ENCODE peak calls at places on chromosome X, in six cellular contexts. One of them, this sample, is unnamed.

GRCh38 chrX:38181357-38181756 is 39.3 kb downstream of the SRPX start:
- DNase-seq in RPMI7951: no peak
- DNase-seq in MM.1S: no peak
- DNase-seq in C1 segment of cervical spinal cord: no peak
- DNase-seq in A549: no peak
- DNase-seq in Peyer's patch: no peak
- DNase-seq in this sample: no peak

GRCh38 chrX:52504551-52504950 is 8.9 kb downstream of the XAGE1A start:
- DNase-seq in C1 segment of cervical spinal cord: no peak
- DNase-seq in RPMI7951: no peak
- DNase-seq in A549: no peak
- DNase-seq in MM.1S: no peak
- DNase-seq in Peyer's patch: no peak
- DNase-seq in this sample: no peak

GRCh38 chrX:96713303-96713702 is 28.7 kb downstream of the DIAPH2 start:
- DNase-seq in C1 segment of cervical spinal cord: no peak
- DNase-seq in A549: peak
- DNase-seq in Peyer's patch: no peak
- DNase-seq in RPMI7951: no peak
- DNase-seq in MM.1S: no peak
- DNase-seq in this sample: no peak

GRCh38 chrX:7706032-7706431 is 136.9 kb upstream of the VCX start:
- DNase-seq in Peyer's patch: no peak
- DNase-seq in C1 segment of cervical spinal cord: no peak
- DNase-seq in RPMI7951: no peak
- DNase-seq in MM.1S: peak
- DNase-seq in A549: peak
- DNase-seq in this sample: no peak

GRCh38 chrX:338281-338835 is 19.8 kb upstream of the GTPBP6 start:
- DNase-seq in Peyer's patch: no peak
- DNase-seq in RPMI7951: no peak
- DNase-seq in MM.1S: no peak
- DNase-seq in C1 segment of cervical spinal cord: no peak
- DNase-seq in A549: no peak
- DNase-seq in this sample: no peak

GRCh38 chrX:54171091-54171490 is 12.0 kb downstream of the FAM120C start:
- DNase-seq in C1 segment of cervical spinal cord: no peak
- DNase-seq in RPMI7951: no peak
- DNase-seq in Peyer's patch: no peak
- DNase-seq in A549: no peak
- DNase-seq in MM.1S: no peak
- DNase-seq in this sample: no peak

GRCh38 chrX:928606-929005 is 283.8 kb downstream of the CRLF2 start:
- DNase-seq in MM.1S: no peak
- DNase-seq in RPMI7951: no peak
- DNase-seq in A549: no peak
- DNase-seq in C1 segment of cervical spinal cord: no peak
- DNase-seq in Peyer's patch: no peak
- DNase-seq in this sample: no peak

GRCh38 chrX:109856974-109857373 is 123.9 kb upstream of the ACSL4 start:
- DNase-seq in MM.1S: peak
- DNase-seq in RPMI7951: no peak
- DNase-seq in C1 segment of cervical spinal cord: no peak
- DNase-seq in Peyer's patch: no peak
- DNase-seq in A549: peak
- DNase-seq in this sample: no peak

GRCh38 chrX:31420711-31421151 is 348.9 kb upstream of the FTHL17 start:
- DNase-seq in MM.1S: no peak
- DNase-seq in RPMI7951: no peak
- DNase-seq in C1 segment of cervical spinal cord: no peak
- DNase-seq in A549: no peak
- DNase-seq in Peyer's patch: no peak
- DNase-seq in this sample: no peak

GRCh38 chrX:119635799-119636198 is 29.6 kb upstream of the NKRF start:
- DNase-seq in A549: no peak
- DNase-seq in C1 segment of cervical spinal cord: no peak
- DNase-seq in Peyer's patch: no peak
- DNase-seq in MM.1S: no peak
- DNase-seq in RPMI7951: no peak
- DNase-seq in this sample: no peak

GRCh38 chrX:2703991-2704369 is 12.9 kb downstream of the CD99 start:
- DNase-seq in C1 segment of cervical spinal cord: no peak
- DNase-seq in RPMI7951: no peak
- DNase-seq in MM.1S: no peak
- DNase-seq in A549: no peak
- DNase-seq in Peyer's patch: no peak
- DNase-seq in this sample: no peak

GRCh38 chrX:45309096-45309495 is 108.4 kb upstream of the DIPK2B start:
- DNase-seq in Peyer's patch: no peak
- DNase-seq in RPMI7951: peak
- DNase-seq in A549: no peak
- DNase-seq in C1 segment of cervical spinal cord: no peak
- DNase-seq in MM.1S: no peak
- DNase-seq in this sample: no peak

GRCh38 chrX:49879656-49880277 is 483 bp downstream of the USP27X start:
- DNase-seq in A549: no peak
- DNase-seq in C1 segment of cervical spinal cord: no peak
- DNase-seq in RPMI7951: peak
- DNase-seq in MM.1S: no peak
- DNase-seq in Peyer's patch: no peak
- DNase-seq in this sample: no peak

GRCh38 chrX:148146121-148146520 is 165.0 kb downstream of the FMR1NB start:
- DNase-seq in MM.1S: no peak
- DNase-seq in Peyer's patch: no peak
- DNase-seq in A549: no peak
- DNase-seq in RPMI7951: no peak
- DNase-seq in C1 segment of cervical spinal cord: no peak
- DNase-seq in this sample: no peak

GRCh38 chrX:82748901-82749505 is 759.1 kb upstream of the POU3F4 start:
- DNase-seq in Peyer's patch: no peak
- DNase-seq in C1 segment of cervical spinal cord: no peak
- DNase-seq in MM.1S: no peak
- DNase-seq in A549: no peak
- DNase-seq in RPMI7951: peak
- DNase-seq in this sample: no peak

GRCh38 chrX:114127411-114128025 is 456.4 kb upstream of the HTR2C start:
- DNase-seq in C1 segment of cervical spinal cord: no peak
- DNase-seq in Peyer's patch: no peak
- DNase-seq in RPMI7951: no peak
- DNase-seq in MM.1S: no peak
- DNase-seq in A549: no peak
- DNase-seq in this sample: no peak

GRCh38 chrX:47191331-47191730 is 2.3 kb upstream of the UBA1 start:
- DNase-seq in C1 segment of cervical spinal cord: no peak
- DNase-seq in MM.1S: peak
- DNase-seq in A549: no peak
- DNase-seq in RPMI7951: peak
- DNase-seq in Peyer's patch: peak
- DNase-seq in this sample: no peak

GRCh38 chrX:119682019-119682989 is 10.7 kb downstream of the SEPTIN6 start:
- DNase-seq in Peyer's patch: peak
- DNase-seq in RPMI7951: no peak
- DNase-seq in MM.1S: peak
- DNase-seq in C1 segment of cervical spinal cord: no peak
- DNase-seq in A549: no peak
- DNase-seq in this sample: no peak

GRCh38 chrX:123077671-123078070 is 106.4 kb upstream of the GRIA3 start:
- DNase-seq in C1 segment of cervical spinal cord: no peak
- DNase-seq in Peyer's patch: no peak
- DNase-seq in MM.1S: no peak
- DNase-seq in RPMI7951: no peak
- DNase-seq in A549: no peak
- DNase-seq in this sample: no peak

GRCh38 chrX:131841496-131842410 is 181.3 kb upstream of the STK26 start:
- DNase-seq in RPMI7951: peak
- DNase-seq in A549: peak
- DNase-seq in C1 segment of cervical spinal cord: peak
- DNase-seq in Peyer's patch: peak
- DNase-seq in MM.1S: peak
- DNase-seq in this sample: no peak

GRCh38 chrX:18887177-18887820 is 96.6 kb downstream of the PHKA2 start:
- DNase-seq in A549: no peak
- DNase-seq in RPMI7951: no peak
- DNase-seq in Peyer's patch: peak
- DNase-seq in C1 segment of cervical spinal cord: no peak
- DNase-seq in MM.1S: no peak
- DNase-seq in this sample: no peak

GRCh38 chrX:45240334-45240733 is 39.7 kb upstream of the DIPK2B start:
- DNase-seq in RPMI7951: peak
- DNase-seq in C1 segment of cervical spinal cord: no peak
- DNase-seq in A549: no peak
- DNase-seq in MM.1S: no peak
- DNase-seq in Peyer's patch: no peak
- DNase-seq in this sample: no peak

GRCh38 chrX:46376246-46376885 is 168.9 kb downstream of the ZNF674 start:
- DNase-seq in C1 segment of cervical spinal cord: no peak
- DNase-seq in RPMI7951: peak
- DNase-seq in A549: peak
- DNase-seq in MM.1S: peak
- DNase-seq in Peyer's patch: peak
- DNase-seq in this sample: no peak

GRCh38 chrX:135384161-135384836 is 37.4 kb upstream of the SMIM10L2A start:
- DNase-seq in RPMI7951: no peak
- DNase-seq in A549: no peak
- DNase-seq in Peyer's patch: peak
- DNase-seq in MM.1S: no peak
- DNase-seq in C1 segment of cervical spinal cord: no peak
- DNase-seq in this sample: no peak

This sample was measured in glomerular endothelial cell.